ENCODE peak calls at places on chromosomes 4 and X, in four cellular contexts. C, G, X and N are unnamed samples.
A peak's percentile ranks its signal among the peaks of the same experiment; 100 is the strongest.

GRCh38 chr4:825063-825968 is 613 bp downstream of the CPLX1 start:
- DNase-seq in C (no peak), G (no peak), X (peak; percentile 79), N (no peak)

GRCh38 chr4:186702940-186703339 is 20.7 kb downstream of the FAT1 start:
- DNase-seq in C (no peak), G (no peak), X (no peak), N (no peak)

GRCh38 chr4:40719008-40719623 is 30.6 kb upstream of the NSUN7 start:
- DNase-seq in C (no peak), G (peak; percentile 19), X (no peak), N (peak; percentile 46)

GRCh38 chr4:177047851-177048174 is 255.1 kb upstream of the VEGFC start:
- DNase-seq in C (no peak), G (no peak), X (no peak), N (no peak)

GRCh38 chrX:46624090-46624786 is 50.7 kb downstream of the CHST7 start:
- DNase-seq in C (no peak), G (no peak), X (no peak), N (no peak)

GRCh38 chr4:18579222-18579621 is 557.7 kb upstream of the LCORL start:
- DNase-seq in C (no peak), G (no peak), X (no peak), N (no peak)

GRCh38 chr4:95084584-95084983 is 326.8 kb downstream of the BMPR1B start:
- DNase-seq in C (no peak), G (no peak), X (no peak), N (peak; percentile 72)

GRCh38 chrX:37383313-37383712 is 34.1 kb downstream of the PRRG1 start:
- DNase-seq in C (no peak), G (no peak), X (no peak), N (no peak)

GRCh38 chr4:156775803-156776202 is 195.8 kb downstream of the PDGFC start:
- DNase-seq in C (no peak), G (no peak), X (no peak), N (no peak)

GRCh38 chr4:31106419-31106818 is 386.2 kb downstream of the PCDH7 start:
- DNase-seq in C (no peak), G (no peak), X (no peak), N (no peak)

GRCh38 chrX:39981946-39982345 is 115.8 kb downstream of the BCOR start:
- DNase-seq in C (no peak), G (no peak), X (no peak), N (no peak)

GRCh38 chr4:101205878-101206277 is 141.4 kb downstream of the PPP3CA start:
- DNase-seq in C (no peak), G (no peak), X (peak; percentile 47), N (no peak)

GRCh38 chrX:132270699-132271098 is 51.5 kb upstream of the RAP2C start:
- DNase-seq in C (peak; percentile 29), G (no peak), X (no peak), N (peak; percentile 80)

GRCh38 chr4:28443786-28444412 is 1583.3 kb downstream of the STIM2 start:
- DNase-seq in C (no peak), G (no peak), X (peak; percentile 78), N (no peak)

GRCh38 chr4:2741626-2742025 is 14.5 kb downstream of the TNIP2 start:
- DNase-seq in C (no peak), G (no peak), X (no peak), N (no peak)

GRCh38 chr4:108881190-108881589 is 118.3 kb upstream of the ETNPPL start:
- DNase-seq in C (no peak), G (no peak), X (no peak), N (no peak)

GRCh38 chrX:45295587-45295986 is 94.9 kb upstream of the DIPK2B start:
- DNase-seq in C (no peak), G (no peak), X (no peak), N (peak; percentile 6)

GRCh38 chrX:118459494-118459893 is 36.1 kb upstream of the DOCK11 start:
- DNase-seq in C (no peak), G (peak; percentile 43), X (no peak), N (no peak)

GRCh38 chr4:56183344-56183959 is 203.8 kb downstream of the AASDH start:
- DNase-seq in C (no peak), G (no peak), X (peak; percentile 49), N (no peak)

GRCh38 chr4:157225096-157225495 is 4.6 kb downstream of the GRIA2 start:
- DNase-seq in C (no peak), G (no peak), X (no peak), N (no peak)

GRCh38 chr4:103150677-103151076 is 47.5 kb downstream of the CENPE start:
- DNase-seq in C (no peak), G (no peak), X (no peak), N (peak; percentile 66)

GRCh38 chr4:146243141-146243882 is 29.0 kb downstream of the REELD1 start:
- DNase-seq in C (no peak), G (no peak), X (peak; percentile 89), N (no peak)

GRCh38 chrX:20348139-20348538 is 81.4 kb upstream of the RPS6KA3 start:
- DNase-seq in C (no peak), G (no peak), X (no peak), N (no peak)

GRCh38 chr4:126957555-126958440 is 675.0 kb upstream of the INTU start:
- DNase-seq in C (no peak), G (no peak), X (no peak), N (no peak)

GRCh38 chr4:62601737-62602136 is 1401.6 kb downstream of the ADGRL3 start:
- DNase-seq in C (no peak), G (no peak), X (no peak), N (no peak)

GRCh38 chr4:91233164-91233563 is 1070.6 kb upstream of the GRID2 start:
- DNase-seq in C (no peak), G (no peak), X (no peak), N (no peak)

GRCh38 chrX:129622757-129623301 is 31.9 kb downstream of the APLN start:
- DNase-seq in C (no peak), G (no peak), X (peak; percentile 80), N (no peak)

GRCh38 chrX:138487866-138488265 is 223.7 kb downstream of the FGF13 start:
- DNase-seq in C (no peak), G (no peak), X (no peak), N (no peak)

GRCh38 chr4:47372561-47372960 is 90.9 kb downstream of the COMMD8 start:
- DNase-seq in C (no peak), G (peak; percentile 21), X (no peak), N (no peak)

GRCh38 chr4:89305712-89306437 is 1.7 kb downstream of the GPRIN3 start:
- DNase-seq in C (no peak), G (no peak), X (no peak), N (no peak)

GRCh38 chrX:110045988-110046387 is 43.1 kb downstream of the TMEM164 start:
- DNase-seq in C (no peak), G (no peak), X (no peak), N (no peak)

GRCh38 chrX:134246282-134246681 is 9.3 kb downstream of the CCDC160 start:
- DNase-seq in C (no peak), G (no peak), X (peak; percentile 45), N (no peak)

GRCh38 chr4:4248885-4249203 is 821 bp upstream of the TMEM128 start:
- DNase-seq in C (no peak), G (peak; percentile 20), X (no peak), N (no peak)

GRCh38 chr4:181261279-181261678 is 981.9 kb upstream of the TENM3 start:
- DNase-seq in C (no peak), G (no peak), X (peak; percentile 69), N (no peak)

GRCh38 chrX:23012636-23013035 is 12.9 kb downstream of the DDX53 start:
- DNase-seq in C (no peak), G (no peak), X (no peak), N (no peak)

GRCh38 chr4:141047228-141047884 is 85.9 kb downstream of the RNF150 start:
- DNase-seq in C (no peak), G (peak; percentile 17), X (no peak), N (no peak)

GRCh38 chr4:139144911-139145551 is 32.0 kb downstream of the ELF2 start:
- DNase-seq in C (no peak), G (no peak), X (peak; percentile 61), N (no peak)

GRCh38 chr4:110641218-110641617 is 18.3 kb upstream of the PITX2 start:
- DNase-seq in C (no peak), G (no peak), X (peak; percentile 74), N (no peak)

DNA sequence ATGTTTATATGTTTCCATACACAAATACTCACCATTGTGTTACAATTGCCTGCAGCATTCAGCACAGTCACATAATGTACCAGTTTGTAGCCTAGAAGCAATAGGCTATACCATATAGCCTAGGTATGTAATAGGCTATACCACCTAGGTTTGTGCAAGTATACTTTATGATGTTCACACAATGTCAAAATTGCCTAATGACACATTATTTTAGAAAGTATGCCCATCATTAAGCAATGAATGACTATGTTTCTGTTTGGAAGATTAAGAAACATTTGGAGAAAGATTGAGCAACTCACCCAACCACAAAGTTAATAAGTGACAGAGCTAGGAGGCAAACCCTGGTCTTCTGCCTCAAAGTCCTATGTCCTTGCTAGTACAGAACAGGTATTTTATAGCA is 96.8 kb upstream of the GRIA3 start:
- DNase-seq in C (no peak), G (no peak), X (no peak), N (no peak)
- H3K27ac ChIP-seq in C (no peak overlapping the region), G (no peak overlapping the region), X (no peak overlapping the region), N (peak overlapping the region; percentile 69)

DNA sequence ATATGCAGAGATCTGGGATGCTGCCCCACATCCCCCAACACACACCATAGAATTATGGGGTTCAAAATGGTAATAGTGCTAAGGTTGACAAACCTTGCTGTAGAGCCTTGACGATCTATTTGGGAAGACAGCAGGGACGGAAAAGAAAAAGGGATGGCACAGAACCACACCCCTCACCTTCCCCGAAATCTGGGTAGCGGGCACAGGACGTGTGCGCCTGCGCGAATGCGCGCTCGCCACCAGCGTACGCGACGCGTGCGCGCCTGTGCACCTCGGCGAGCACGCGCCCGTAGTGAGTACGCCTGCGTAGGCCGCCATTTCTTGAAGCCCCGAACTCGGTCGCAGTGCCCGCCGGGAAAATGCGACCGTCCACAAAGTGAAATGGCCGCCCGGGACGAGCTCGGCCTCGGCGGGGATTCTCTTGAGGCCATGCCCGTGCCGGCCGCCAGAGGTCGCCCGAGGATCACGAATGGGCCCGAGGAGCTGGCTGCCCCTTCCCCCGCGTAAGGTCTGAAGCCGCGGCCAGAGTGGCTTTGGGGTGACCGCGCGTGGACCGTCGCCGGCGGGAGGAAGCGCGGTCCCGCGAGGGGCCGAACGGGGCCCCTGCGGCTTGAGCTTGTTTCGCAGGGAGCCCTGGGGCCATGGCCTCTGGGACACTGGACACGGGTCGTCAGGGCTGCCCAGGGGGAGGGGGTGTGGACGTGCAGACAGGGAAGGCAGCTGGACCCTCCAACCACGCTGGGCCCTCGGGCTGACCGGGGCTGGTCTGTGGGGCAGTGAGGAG is 43.7 kb downstream of the ZNF185 start:
- DNase-seq in C (peak; percentile 89), G (peak; percentile 96), X (peak; percentile 96), N (peak; percentile 34)
- H3K27ac ChIP-seq in C (peak overlapping the region; percentile 86), G (peak overlapping the region; percentile 58), X (no peak overlapping the region), N (no peak overlapping the region)

GRCh38 chrX:72712094-72712755 is 1.9 kb downstream of the PHKA1 start:
- DNase-seq in C (no peak), G (peak; percentile 34), X (no peak), N (no peak)
- H3K27ac ChIP-seq in C (no peak overlapping the region), G (peak overlapping the region; percentile 50), X (no peak overlapping the region), N (peak overlapping the region; percentile 75)

DNA sequence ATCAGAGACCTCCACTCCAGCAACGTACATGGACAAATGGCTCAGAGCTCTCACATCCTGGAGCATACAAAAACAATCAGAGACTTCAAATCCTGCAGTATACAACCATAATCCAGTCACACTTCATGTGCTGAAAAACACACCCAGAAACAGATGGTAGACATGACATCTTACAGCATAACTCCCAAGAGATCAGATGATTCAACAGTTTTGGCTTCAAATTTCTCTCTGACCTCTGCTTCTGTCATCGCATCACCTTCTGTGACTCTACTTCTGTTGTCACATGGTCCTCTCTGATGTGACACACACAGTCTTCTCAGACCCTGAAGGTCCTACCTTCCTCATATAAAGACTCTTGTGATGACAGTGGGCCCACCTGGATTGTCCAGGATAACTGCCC is 18.5 kb downstream of the SUV39H1 start:
- DNase-seq in C (no peak), G (no peak), X (no peak), N (no peak)
- H3K27ac ChIP-seq in C (no peak overlapping the region), G (no peak overlapping the region), X (no peak overlapping the region), N (no peak overlapping the region)